ENCODE peak calls at places on chromosomes 2 and 18, in seven cellular contexts. F, Y, W, N, M, X and Z are unnamed samples.

GRCh38 chr2:98043101-98043500 is 43.9 kb upstream of the VWA3B start:
- DNase-seq in F (no peak), Y (no peak), W (no peak), N (no peak), M (no peak), X (no peak), Z (no peak)

GRCh38 chr18:40867452-40867851 is 1087.6 kb upstream of the PIK3C3 start:
- DNase-seq in F (no peak), Y (no peak), W (no peak), N (peak), M (no peak), X (no peak), Z (peak)

GRCh38 chr2:137893145-137893544 is 71.1 kb upstream of the HNMT start:
- DNase-seq in F (no peak), Y (no peak), W (peak), N (no peak), M (no peak), X (no peak), Z (no peak)

GRCh38 chr2:120743657-120744056 is 8.0 kb downstream of the GLI2 start:
- DNase-seq in F (no peak), Y (no peak), W (no peak), N (no peak), M (no peak), X (no peak), Z (no peak)

GRCh38 chr18:46174317-46175039 is 70.3 kb downstream of the HAUS1 start:
- DNase-seq in F (no peak), Y (peak), W (no peak), N (peak), M (peak), X (peak), Z (peak)

GRCh38 chr2:15298769-15299168 is 262.4 kb downstream of the NBAS start:
- DNase-seq in F (no peak), Y (peak), W (no peak), N (peak), M (no peak), X (no peak), Z (peak)

GRCh38 chr2:12173271-12173942 is 427.0 kb downstream of the LPIN1 start:
- DNase-seq in F (no peak), Y (no peak), W (no peak), N (peak), M (no peak), X (no peak), Z (peak)

GRCh38 chr2:195648780-195649179 is 8.2 kb upstream of the SLC39A10 start:
- DNase-seq in F (no peak), Y (no peak), W (no peak), N (no peak), M (no peak), X (no peak), Z (peak)

GRCh38 chr2:23270810-23271209 is 114.2 kb upstream of the KLHL29 start:
- DNase-seq in F (no peak), Y (no peak), W (no peak), N (no peak), M (no peak), X (no peak), Z (no peak)

GRCh38 chr2:169129703-169130243 is 60.4 kb downstream of the DHRS9 start:
- DNase-seq in F (no peak), Y (no peak), W (no peak), N (no peak), M (no peak), X (no peak), Z (no peak)

GRCh38 chr2:25402477-25402876 is 60.8 kb upstream of the DNMT3A start:
- DNase-seq in F (no peak), Y (no peak), W (no peak), N (no peak), M (no peak), X (no peak), Z (no peak)

GRCh38 chr2:201807452-201807980 is 1.2 kb downstream of the CDK15 start:
- DNase-seq in F (no peak), Y (peak), W (no peak), N (peak), M (no peak), X (no peak), Z (no peak)

GRCh38 chr18:47413327-47413726 is 161.9 kb upstream of the SKOR2 start:
- DNase-seq in F (peak), Y (no peak), W (no peak), N (peak), M (no peak), X (no peak), Z (peak)